ENCODE peak calls at places on chromosomes 16 and 17, in five cellular contexts. One of them, this sample, is unnamed.

GRCh38 chr17:9324864-9325263 is 250.8 kb downstream of the STX8 start:
- DNase-seq in GM12878: no peak
- DNase-seq in A549: peak
- DNase-seq in HepG2: peak
- DNase-seq in K562: no peak
- DNase-seq in this sample: no peak

GRCh38 chr17:19787733-19788357 is 39.7 kb upstream of the ALDH3A1 start:
- DNase-seq in GM12878: no peak
- DNase-seq in A549: no peak
- DNase-seq in HepG2: no peak
- DNase-seq in K562: no peak
- DNase-seq in this sample: no peak

GRCh38 chr16:81621496-81621895 is 157.6 kb upstream of the PLCG2 start:
- DNase-seq in GM12878: no peak
- DNase-seq in A549: no peak
- DNase-seq in HepG2: no peak
- DNase-seq in K562: no peak
- DNase-seq in this sample: no peak

GRCh38 chr17:45940826-45941225 is 46.5 kb downstream of the MAPT start:
- DNase-seq in GM12878: no peak
- DNase-seq in A549: no peak
- DNase-seq in HepG2: no peak
- DNase-seq in K562: no peak
- DNase-seq in this sample: no peak

GRCh38 chr17:51035436-51035835 is 85.2 kb downstream of the SPAG9 start:
- DNase-seq in GM12878: no peak
- DNase-seq in A549: no peak
- DNase-seq in HepG2: no peak
- DNase-seq in K562: no peak
- DNase-seq in this sample: peak

GRCh38 chr17:39194089-39194984 is 3.1 kb downstream of the CACNB1 start:
- DNase-seq in GM12878: no peak
- DNase-seq in A549: peak
- DNase-seq in HepG2: peak
- DNase-seq in K562: peak
- DNase-seq in this sample: peak

GRCh38 chr17:55770220-55770870 is 19.5 kb downstream of the PCTP start:
- DNase-seq in GM12878: no peak
- DNase-seq in A549: peak
- DNase-seq in HepG2: peak
- DNase-seq in K562: peak
- DNase-seq in this sample: peak

GRCh38 chr16:85418978-85419491 is 194.1 kb upstream of the GSE1 start:
- DNase-seq in GM12878: no peak
- DNase-seq in A549: no peak
- DNase-seq in HepG2: no peak
- DNase-seq in K562: no peak
- DNase-seq in this sample: no peak

GRCh38 chr16:85989376-85989775 is 90.4 kb downstream of the IRF8 start:
- DNase-seq in GM12878: no peak
- DNase-seq in A549: no peak
- DNase-seq in HepG2: no peak
- DNase-seq in K562: no peak
- DNase-seq in this sample: no peak

GRCh38 chr17:38888842-38889241 is 19.0 kb downstream of the LASP1 start:
- DNase-seq in GM12878: no peak
- DNase-seq in A549: no peak
- DNase-seq in HepG2: no peak
- DNase-seq in K562: no peak
- DNase-seq in this sample: no peak

GRCh38 chr17:79833744-79834574 is 5.3 kb downstream of the CBX4 start:
- DNase-seq in GM12878: no peak
- DNase-seq in A549: no peak
- DNase-seq in HepG2: no peak
- DNase-seq in K562: peak
- DNase-seq in this sample: peak

GRCh38 chr17:77475012-77475976 is 334.5 kb downstream of the SEC14L1 start:
- DNase-seq in GM12878: no peak
- DNase-seq in A549: no peak
- DNase-seq in HepG2: no peak
- DNase-seq in K562: no peak
- DNase-seq in this sample: no peak
- TF ChIP-seq JUNB in GM12878: no peak
- TF ChIP-seq JUNB in A549: no peak
- TF ChIP-seq JUNB in HepG2: no peak
- TF ChIP-seq JUNB in K562: no peak
- TF ChIP-seq JUNB in this sample: no peak

GRCh38 chr16:51994597-51994996 is 552.3 kb downstream of the TOX3 start:
- DNase-seq in GM12878: no peak
- DNase-seq in A549: peak
- DNase-seq in HepG2: peak
- DNase-seq in K562: no peak
- DNase-seq in this sample: no peak
- H3K27ac ChIP-seq in GM12878: no peak
- H3K27ac ChIP-seq in A549: no peak
- H3K27ac ChIP-seq in HepG2: no peak
- H3K27ac ChIP-seq in K562: no peak
- H3K27ac ChIP-seq in this sample: no peak

GRCh38 chr16:75025766-75026165 is 26.9 kb downstream of the ZNRF1 start:
- DNase-seq in GM12878: no peak
- DNase-seq in A549: no peak
- DNase-seq in HepG2: no peak
- DNase-seq in K562: peak
- DNase-seq in this sample: no peak
- TF ChIP-seq JUNB in GM12878: no peak
- TF ChIP-seq JUNB in A549: no peak
- TF ChIP-seq JUNB in HepG2: no peak
- TF ChIP-seq JUNB in K562: no peak
- TF ChIP-seq JUNB in this sample: no peak

DNA sequence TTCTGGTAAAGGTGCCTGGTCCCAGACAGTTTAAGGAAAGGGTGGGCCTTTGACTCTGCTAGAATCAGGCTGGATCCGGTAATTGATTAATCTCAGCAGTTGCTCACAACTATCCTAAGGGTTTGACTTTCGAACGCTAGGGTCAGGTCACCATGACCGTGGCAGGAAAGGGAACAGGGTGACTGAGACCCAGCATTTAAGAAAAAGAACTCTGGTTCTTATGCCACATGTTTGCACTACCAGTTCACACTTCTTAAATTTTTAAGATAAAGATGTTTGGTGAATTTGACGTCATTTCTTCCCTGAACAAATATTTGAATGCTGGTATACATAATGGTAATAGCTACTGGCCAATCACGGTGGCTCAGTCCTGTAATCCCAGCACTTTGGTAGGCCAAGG is 52.2 kb downstream of the TEX14 start:
- DNase-seq in GM12878: no peak
- DNase-seq in A549: no peak
- DNase-seq in HepG2: no peak
- DNase-seq in K562: no peak
- DNase-seq in this sample: no peak
- H3K27ac ChIP-seq in GM12878: no peak
- H3K27ac ChIP-seq in A549: no peak
- H3K27ac ChIP-seq in HepG2: no peak
- H3K27ac ChIP-seq in K562: no peak
- H3K27ac ChIP-seq in this sample: no peak

GRCh38 chr17:37301288-37301687 is 74.5 kb upstream of the C17orf78 start:
- DNase-seq in GM12878: no peak
- DNase-seq in A549: peak
- DNase-seq in HepG2: no peak
- DNase-seq in K562: no peak
- DNase-seq in this sample: no peak
- TF ChIP-seq JUNB in GM12878: no peak
- TF ChIP-seq JUNB in A549: no peak
- TF ChIP-seq JUNB in HepG2: no peak
- TF ChIP-seq JUNB in K562: no peak
- TF ChIP-seq JUNB in this sample: no peak

DNA sequence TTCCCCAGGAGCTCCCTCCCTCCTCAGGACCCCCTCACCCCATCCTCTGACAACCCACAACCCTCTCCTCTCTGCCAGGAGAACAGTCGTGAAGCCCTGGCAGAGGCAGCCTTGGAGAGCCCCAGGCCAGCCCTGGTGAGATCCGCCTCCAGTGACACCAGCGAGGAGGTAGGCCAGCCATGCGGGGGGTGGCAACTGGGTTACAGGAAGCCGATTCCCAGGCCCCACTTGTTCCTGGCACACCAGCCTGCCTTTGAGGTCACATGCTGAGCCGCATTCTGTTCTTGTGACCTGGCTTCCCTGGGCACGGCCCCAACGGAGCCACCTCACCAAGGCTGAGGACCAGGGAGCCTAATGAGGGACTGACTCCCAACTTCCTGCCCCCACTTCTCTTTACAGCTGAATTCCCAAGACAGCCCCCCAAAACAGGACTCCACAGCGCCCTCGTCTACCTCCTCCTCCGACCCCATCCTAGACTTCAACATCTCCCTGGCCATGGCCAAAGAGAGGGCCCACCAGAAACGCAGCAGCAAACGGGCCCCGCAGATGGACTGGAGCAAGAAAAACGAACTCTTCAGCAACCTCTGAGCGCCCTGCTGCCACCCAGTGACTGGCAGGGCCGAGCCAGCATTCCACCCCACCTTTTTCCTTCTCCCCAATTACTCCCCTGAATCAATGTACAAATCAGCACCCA is 7.9 kb downstream of the NAT9 start:
- DNase-seq in GM12878: no peak
- DNase-seq in A549: no peak
- DNase-seq in HepG2: no peak
- DNase-seq in K562: no peak
- DNase-seq in this sample: no peak
- H3K27ac ChIP-seq in GM12878: no peak
- H3K27ac ChIP-seq in A549: no peak
- H3K27ac ChIP-seq in HepG2: no peak
- H3K27ac ChIP-seq in K562: no peak
- H3K27ac ChIP-seq in this sample: no peak

DNA sequence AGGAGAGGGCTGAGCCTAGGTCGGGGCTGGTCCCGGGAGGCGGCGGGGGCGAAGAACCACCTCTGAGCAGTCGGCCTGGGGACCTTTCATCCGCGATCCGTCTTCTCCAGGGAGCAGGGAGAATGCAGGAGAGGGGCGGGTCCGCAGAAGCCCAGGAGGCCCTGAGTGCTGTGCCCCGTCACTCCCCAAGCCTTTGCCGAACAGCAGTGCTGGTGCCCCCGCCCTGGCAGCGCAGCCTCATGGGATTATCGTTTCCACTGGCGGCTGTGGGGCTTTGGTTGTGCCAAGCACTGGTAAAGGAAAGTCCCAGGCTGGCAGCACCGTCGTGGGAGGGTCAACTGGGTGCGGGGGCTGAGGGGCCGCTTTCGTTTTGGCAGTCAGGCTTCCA is 631 bp downstream of the TBL3 start:
- DNase-seq in GM12878: no peak
- DNase-seq in A549: no peak
- DNase-seq in HepG2: no peak
- DNase-seq in K562: no peak
- DNase-seq in this sample: peak
- TF ChIP-seq JUNB in GM12878: no peak
- TF ChIP-seq JUNB in A549: no peak
- TF ChIP-seq JUNB in HepG2: no peak
- TF ChIP-seq JUNB in K562: no peak
- TF ChIP-seq JUNB in this sample: no peak

DNA sequence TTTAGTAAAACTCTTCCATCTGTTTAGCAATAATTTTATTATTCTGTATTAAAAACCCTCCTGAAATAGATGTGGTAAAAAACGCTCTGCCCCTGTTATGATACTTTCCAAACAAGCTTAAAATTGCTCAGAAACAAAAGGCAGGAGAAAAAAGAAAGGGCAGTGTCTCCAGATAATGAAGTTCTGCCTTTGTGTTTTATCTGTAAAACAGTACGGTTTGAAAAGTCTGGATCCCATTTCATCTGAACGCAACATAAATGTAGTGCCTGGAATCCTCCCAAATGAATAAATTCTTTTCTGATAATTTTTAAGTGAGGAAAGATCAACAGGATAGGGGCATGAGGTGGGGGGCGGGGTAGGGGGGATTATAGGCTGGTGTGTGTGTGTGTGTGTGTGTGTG is 87.5 kb upstream of the SOX9 start:
- DNase-seq in GM12878: no peak
- DNase-seq in A549: no peak
- DNase-seq in HepG2: no peak
- DNase-seq in K562: no peak
- DNase-seq in this sample: no peak
- H3K27ac ChIP-seq in GM12878: peak
- H3K27ac ChIP-seq in A549: no peak
- H3K27ac ChIP-seq in HepG2: no peak
- H3K27ac ChIP-seq in K562: no peak
- H3K27ac ChIP-seq in this sample: no peak

GRCh38 chr17:43418441-43419374 is 19.9 kb downstream of the ARL4D start:
- DNase-seq in GM12878: no peak
- DNase-seq in A549: peak
- DNase-seq in HepG2: peak
- DNase-seq in K562: no peak
- DNase-seq in this sample: peak
- TF ChIP-seq JUNB in GM12878: no peak
- TF ChIP-seq JUNB in A549: peak
- TF ChIP-seq JUNB in HepG2: peak
- TF ChIP-seq JUNB in K562: no peak
- TF ChIP-seq JUNB in this sample: no peak

This sample was measured in GM23338.